ENCODE peak calls at places on chromosomes 4 and X, in eight cellular contexts. A is left ventricle myocardium inferior, Q is pancreas, U is breast epithelium, Z is OCI-LY7, V is heart left ventricle, F is cardiac muscle cell, D is H1. P is an unnamed sample.

GRCh38 chrX:38044682-38045081 is 38.3 kb downstream of the SYTL5 start:
- DNase-seq in A (no peak), Q (no peak), U (no peak), Z (no peak), V (no peak), F (no peak), D (no peak), P (no peak)

GRCh38 chrX:16633754-16634153 is 16.2 kb upstream of the S100G start:
- DNase-seq in A (no peak), Q (no peak), U (no peak), Z (no peak), V (no peak), F (peak), D (no peak), P (no peak)

GRCh38 chrX:47311857-47312774 is 58.3 kb upstream of the ZNF157 start:
- DNase-seq in A (no peak), Q (peak), U (no peak), Z (peak), V (peak), F (peak), D (peak), P (peak)

GRCh38 chr4:114385195-114385985 is 213.2 kb upstream of the UGT8 start:
- DNase-seq in A (no peak), Q (no peak), U (no peak), Z (no peak), V (no peak), F (no peak), D (no peak), P (no peak)

GRCh38 chrX:114717921-114718320 is 134.0 kb downstream of the HTR2C start:
- DNase-seq in A (no peak), Q (no peak), U (no peak), Z (peak), V (no peak), F (no peak), D (peak), P (no peak)

GRCh38 chr4:23312686-23313085 is 577.2 kb downstream of the PPARGC1A start:
- DNase-seq in A (no peak), Q (no peak), U (no peak), Z (no peak), V (no peak), F (no peak), D (no peak), P (no peak)

GRCh38 chr4:112953295-112953694 is 96.2 kb upstream of the ANK2 start:
- DNase-seq in A (no peak), Q (no peak), U (no peak), Z (no peak), V (no peak), F (no peak), D (no peak), P (no peak)

GRCh38 chr4:177051473-177052060 is 258.1 kb upstream of the NEIL3 start:
- DNase-seq in A (no peak), Q (no peak), U (no peak), Z (peak), V (no peak), F (peak), D (peak), P (peak)

GRCh38 chr4:173538148-173538902 is 8.3 kb upstream of the HAND2 start:
- DNase-seq in A (peak), Q (peak), U (no peak), Z (no peak), V (peak), F (peak), D (peak), P (no peak)

GRCh38 chrX:134171661-134172587 is 65.1 kb upstream of the CCDC160 start:
- DNase-seq in A (peak), Q (peak), U (no peak), Z (no peak), V (peak), F (peak), D (no peak), P (no peak)

GRCh38 chr4:8110071-8110986 is 48.3 kb downstream of the ABLIM2 start:
- DNase-seq in A (no peak), Q (no peak), U (no peak), Z (peak), V (no peak), F (peak), D (peak), P (no peak)

DNA sequence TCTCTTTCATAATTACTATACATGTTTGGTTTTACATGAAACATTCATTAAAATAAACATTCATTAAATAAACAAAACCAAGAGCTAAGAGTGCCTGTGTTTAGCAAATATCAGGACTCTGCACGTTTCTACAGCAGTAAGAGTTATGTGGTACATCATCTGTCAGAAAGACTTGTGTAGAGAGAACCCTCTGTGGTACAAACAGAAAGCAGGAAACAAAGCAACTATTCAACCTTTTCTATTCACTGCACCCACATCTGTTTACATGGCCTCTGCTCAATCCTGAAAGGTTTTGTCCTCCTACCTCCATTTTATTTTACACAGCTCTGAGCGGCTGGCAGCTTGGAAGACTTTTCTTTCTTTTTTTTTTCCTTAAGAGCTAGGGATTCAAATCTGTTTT is 90.7 kb upstream of the PCDH18 start:
- DNase-seq in A (no peak), Q (no peak), U (no peak), Z (no peak), V (no peak), F (peak), D (no peak), P (no peak)
- TF ChIP-seq CTCF in A (no peak), Q (no peak), U (no peak), Z (no peak), V (no peak), F (no peak), D (no peak), P (no peak)

DNA sequence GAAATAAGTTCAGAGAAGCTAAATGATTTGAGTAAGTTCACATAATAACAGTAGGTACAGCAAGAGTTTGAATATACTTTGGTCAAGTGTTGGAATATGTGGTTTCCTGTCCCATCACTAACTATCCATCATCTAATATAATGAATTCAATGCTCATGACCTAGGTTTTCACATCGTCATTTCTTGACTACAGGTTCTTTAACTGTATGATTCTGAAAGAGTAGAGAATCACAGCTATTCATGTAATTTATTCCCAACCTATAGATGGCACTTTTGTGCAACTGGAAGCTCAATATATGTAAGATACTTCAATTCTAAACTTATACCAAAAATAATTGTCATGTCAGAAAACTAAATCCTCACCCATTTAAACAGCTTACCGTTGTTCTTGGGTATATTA is 53.1 kb downstream of the TIGD2 start:
- DNase-seq in A (no peak), Q (no peak), U (no peak), Z (no peak), V (no peak), F (no peak), D (no peak), P (no peak)
- TF ChIP-seq CTCF in A (no peak), Q (no peak), U (no peak), Z (peak), V (no peak), F (no peak), D (no peak), P (no peak)

GRCh38 chrX:19904778-19905367 is 17.5 kb upstream of the SH3KBP1 start:
- DNase-seq in A (no peak), Q (no peak), U (no peak), Z (peak), V (no peak), F (peak), D (no peak), P (no peak)
- TF ChIP-seq CTCF in A (peak), Q (peak), U (no peak), Z (peak), V (peak), F (peak), D (peak), P (peak)

GRCh38 chrX:32408389-32408788 is 803.0 kb downstream of the DMD start:
- DNase-seq in A (no peak), Q (no peak), U (no peak), Z (peak), V (no peak), F (no peak), D (no peak), P (no peak)
- TF ChIP-seq CTCF in A (no peak), Q (no peak), U (no peak), Z (peak), V (no peak), F (no peak), D (peak), P (no peak)

DNA sequence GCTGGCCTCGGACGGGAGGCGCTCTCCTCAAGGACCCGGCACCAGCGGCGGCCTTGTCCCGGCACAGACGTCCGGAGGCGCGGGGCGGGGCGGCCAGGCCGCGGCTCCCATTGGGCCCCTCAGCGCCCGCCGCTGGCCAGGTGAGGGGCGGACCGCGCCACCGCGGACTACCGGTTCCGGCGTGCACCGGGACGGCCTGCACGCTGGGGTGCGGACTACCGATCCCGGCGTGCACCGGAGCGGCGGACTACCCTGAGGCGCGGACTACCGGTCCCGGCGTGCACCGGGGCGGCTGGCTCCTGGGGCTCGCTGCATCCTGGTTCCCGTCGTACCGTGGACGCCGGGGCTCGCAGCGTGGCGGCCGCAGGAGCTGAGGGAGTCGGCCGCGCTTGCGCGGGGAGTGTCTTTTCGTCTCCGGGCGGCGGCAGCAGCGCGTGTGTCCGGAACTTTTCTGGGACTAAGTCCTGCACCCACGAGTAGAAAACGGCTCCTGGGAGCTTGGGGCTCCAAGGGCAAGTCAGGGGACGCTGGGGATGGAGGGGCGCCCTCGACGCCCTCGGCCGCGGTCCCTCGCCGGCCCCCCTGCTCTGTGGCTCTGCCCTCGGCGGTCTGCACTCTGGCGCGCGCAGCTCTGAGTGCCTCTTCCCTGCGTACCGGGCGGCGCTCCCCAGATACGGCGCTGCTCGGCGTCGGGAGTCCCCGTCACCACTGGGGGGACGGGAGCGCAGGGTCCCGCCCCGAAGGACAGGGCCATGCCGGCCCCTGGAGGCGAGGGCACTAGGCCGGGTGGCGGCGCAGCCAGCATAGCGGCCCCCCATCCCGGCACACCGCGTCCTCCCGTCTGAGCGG is at the start of gene LETM1:
- DNase-seq in A (peak), Q (peak), U (peak), Z (peak), V (peak), F (peak), D (peak), P (peak)
- TF ChIP-seq CTCF in A (peak), Q (no peak), U (no peak), Z (peak), V (no peak), F (no peak), D (peak), P (peak)